ENCODE peak calls at places on chromosome 17, in four cellular contexts. H, I, P and O are unnamed samples.

GRCh38 chr17:43211480-43212402 is at the start of gene TMEM106A:
- DNase-seq in H (peak; percentile 78), I (peak; percentile 89), P (peak; percentile 87), O (peak; percentile 94)

GRCh38 chr17:27384721-27385120 is 71.5 kb upstream of the KSR1 start:
- DNase-seq in H (no peak), I (no peak), P (no peak), O (no peak)

GRCh38 chr17:73616120-73616872 is 27.9 kb downstream of the SDK2 start:
- DNase-seq in H (no peak), I (no peak), P (no peak), O (no peak)

GRCh38 chr17:41547378-41547841 is 19.3 kb upstream of the KRT19 start:
- DNase-seq in H (no peak), I (no peak), P (no peak), O (peak; percentile 70)

GRCh38 chr17:14092808-14093207 is 23.5 kb downstream of the COX10 start:
- DNase-seq in H (no peak), I (no peak), P (no peak), O (no peak)

GRCh38 chr17:39099686-39100293 is 51.6 kb downstream of the PLXDC1 start:
- DNase-seq in H (peak; percentile 37), I (peak; percentile 56), P (peak; percentile 56), O (no peak)

GRCh38 chr17:8506145-8506544 is 70.5 kb downstream of the NDEL1 start:
- DNase-seq in H (no peak), I (no peak), P (no peak), O (no peak)

GRCh38 chr17:77160877-77161530 is 20.2 kb downstream of the SEC14L1 start:
- DNase-seq in H (no peak), I (no peak), P (no peak), O (no peak)

GRCh38 chr17:40552806-40553693 is 12.2 kb downstream of the CCR7 start:
- DNase-seq in H (no peak), I (peak; percentile 58), P (peak; percentile 17), O (peak; percentile 48)

GRCh38 chr17:36089888-36090836 is at the start of gene CCL3:
- DNase-seq in H (no peak), I (peak; percentile 65), P (no peak), O (no peak)

GRCh38 chr17:66946251-66946650 is 18.3 kb upstream of the CACNG4 start:
- DNase-seq in H (no peak), I (no peak), P (no peak), O (peak; percentile 49)

GRCh38 chr17:235831-236640 is 54.6 kb upstream of the DOC2B start:
- DNase-seq in H (no peak), I (no peak), P (peak; percentile 14), O (no peak)

GRCh38 chr17:40532520-40533253 is 31.3 kb upstream of the TNS4 start:
- DNase-seq in H (no peak), I (peak; percentile 39), P (no peak), O (peak; percentile 44)

GRCh38 chr17:44385287-44386181 is 3.9 kb downstream of the ITGA2B start:
- DNase-seq in H (peak; percentile 85), I (peak; percentile 89), P (peak; percentile 87), O (peak; percentile 100)

GRCh38 chr17:954431-955164 is 25.0 kb downstream of the NXN start:
- DNase-seq in H (no peak), I (no peak), P (no peak), O (peak; percentile 74)

GRCh38 chr17:38745545-38745944 is 2.6 kb downstream of the PCGF2 start:
- DNase-seq in H (no peak), I (no peak), P (peak; percentile 36), O (no peak)

GRCh38 chr17:43745541-43745940 is 13.1 kb downstream of the SOST start:
- DNase-seq in H (no peak), I (no peak), P (no peak), O (no peak)

GRCh38 chr17:68198931-68199836 is 48.7 kb upstream of the AMZ2 start:
- DNase-seq in H (no peak), I (peak; percentile 63), P (no peak), O (peak; percentile 85)

GRCh38 chr17:73600103-73600871 is 44.0 kb downstream of the SDK2 start:
- DNase-seq in H (no peak), I (no peak), P (no peak), O (no peak)

GRCh38 chr17:18257747-18258355 is 687 bp downstream of the FLII start:
- DNase-seq in H (peak; percentile 75), I (peak; percentile 88), P (peak; percentile 87), O (peak; percentile 94)

GRCh38 chr17:42247734-42248133 is 28.5 kb downstream of the STAT5B start:
- DNase-seq in H (no peak), I (no peak), P (no peak), O (no peak)

GRCh38 chr17:28646039-28646754 is 1.2 kb upstream of the BLTP2 start:
- DNase-seq in H (no peak), I (peak; percentile 57), P (peak; percentile 52), O (no peak)

GRCh38 chr17:63434951-63435571 is 11.0 kb downstream of the CYB561 start:
- DNase-seq in H (peak; percentile 79), I (peak; percentile 87), P (peak; percentile 88), O (peak; percentile 83)

GRCh38 chr17:8857919-8858318 is 9.6 kb downstream of the PIK3R6 start:
- DNase-seq in H (no peak), I (peak; percentile 72), P (no peak), O (peak; percentile 31)

GRCh38 chr17:40179923-40180659 is 2.8 kb downstream of the RAPGEFL1 start:
- DNase-seq in H (no peak), I (no peak), P (peak; percentile 41), O (peak; percentile 76)

GRCh38 chr17:50879086-50879485 is 12.9 kb upstream of the TOB1 start:
- DNase-seq in H (no peak), I (no peak), P (no peak), O (peak; percentile 19)

GRCh38 chr17:62178579-62178978 is 113.5 kb upstream of the MED13 start:
- DNase-seq in H (no peak), I (no peak), P (no peak), O (no peak)

GRCh38 chr17:34542700-34543336 is 36.6 kb upstream of the TMEM132E start:
- DNase-seq in H (no peak), I (peak; percentile 73), P (peak; percentile 30), O (peak; percentile 90)

GRCh38 chr17:75473246-75473645 is 16.8 kb downstream of the TMEM94 start:
- DNase-seq in H (no peak), I (no peak), P (no peak), O (no peak)

GRCh38 chr17:65918450-65918849 is 273.5 kb downstream of the CEP112 start:
- DNase-seq in H (no peak), I (no peak), P (no peak), O (no peak)

GRCh38 chr17:66549312-66549705 is 246.9 kb downstream of the PRKCA start:
- DNase-seq in H (no peak), I (no peak), P (no peak), O (peak; percentile 81)

DNA sequence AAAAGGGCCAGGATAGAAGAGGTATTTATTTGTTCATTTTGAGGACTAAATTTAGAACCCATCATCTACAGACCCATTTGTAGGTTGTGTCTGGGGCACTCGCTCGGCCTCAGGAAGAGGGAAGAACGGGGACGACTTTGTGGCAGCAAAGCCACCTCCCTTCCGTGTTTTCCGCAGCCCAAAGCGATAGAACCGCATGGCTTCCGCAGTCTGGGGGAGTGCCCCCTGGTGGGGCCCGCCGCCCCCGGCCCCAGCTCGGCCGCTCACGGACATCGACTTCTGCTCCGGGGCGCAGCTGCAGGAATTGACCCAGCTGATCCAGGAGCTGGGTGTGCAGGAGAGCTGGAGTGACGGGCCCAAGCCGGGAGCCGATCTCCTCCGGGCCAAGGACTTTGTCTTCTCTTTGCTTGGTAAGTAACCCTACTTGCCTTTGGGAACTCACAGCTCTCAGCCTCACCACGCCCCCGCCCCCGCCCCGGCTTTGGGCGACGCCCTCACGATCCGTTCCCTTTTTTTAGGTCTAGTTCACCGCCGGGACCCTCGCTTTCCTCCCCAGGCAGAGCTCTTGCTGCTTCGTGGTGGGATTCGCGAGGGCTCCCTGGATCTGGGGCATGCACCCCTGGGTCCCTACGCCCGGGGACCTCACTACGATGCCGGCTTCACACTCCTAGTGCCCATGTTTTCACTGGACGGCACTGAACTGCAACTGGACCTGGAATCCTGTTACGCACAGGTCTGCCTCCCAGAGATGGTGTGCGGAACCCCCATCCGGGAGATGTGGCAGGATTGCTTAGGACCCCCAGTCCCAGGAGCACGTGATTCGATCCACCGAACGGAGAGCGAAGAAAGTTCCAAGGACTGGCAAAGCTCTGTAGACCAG is 681 bp downstream of the TMEM102 start:
- DNase-seq in H (peak; percentile 48), I (peak; percentile 81), P (peak; percentile 75), O (peak; percentile 94)
- TF ChIP-seq CTCF in H (no peak), I (peak; percentile 27), P (no peak), O (peak; percentile 36)

GRCh38 chr17:80816241-80817103 is 175.2 kb upstream of the CHMP6 start:
- DNase-seq in H (no peak), I (peak; percentile 37), P (no peak), O (peak; percentile 43)

GRCh38 chr17:80812362-80813088 is 179.1 kb upstream of the CHMP6 start:
- DNase-seq in H (no peak), I (peak; percentile 22), P (no peak), O (peak; percentile 38)

GRCh38 chr17:80813318-80813717 is 178.3 kb upstream of the CHMP6 start:
- DNase-seq in H (no peak), I (no peak), P (no peak), O (no peak)

GRCh38 chr17:80817321-80817845 is 174.3 kb upstream of the CHMP6 start:
- DNase-seq in H (no peak), I (no peak), P (no peak), O (no peak)

DNA sequence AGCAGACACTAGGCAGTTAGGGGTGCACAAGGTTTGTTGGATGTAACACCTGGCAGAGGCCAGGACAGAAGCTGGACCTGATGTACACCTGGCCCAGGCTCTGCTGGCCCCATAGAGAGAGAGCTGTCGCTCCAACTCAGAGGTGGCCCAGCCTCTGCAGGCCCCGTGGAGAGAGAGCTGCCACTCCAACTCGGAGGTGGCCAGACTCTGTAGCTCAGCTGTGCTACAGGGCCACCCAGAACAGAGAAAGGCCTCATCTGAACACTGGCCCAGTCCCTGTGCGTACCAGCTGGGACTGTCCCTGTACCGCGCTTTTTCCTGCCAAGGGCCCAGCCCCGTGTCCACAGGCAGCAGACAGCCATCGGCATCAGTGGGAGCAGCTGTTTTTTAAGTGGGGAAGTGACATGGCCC is 176.5 kb upstream of the CHMP6 start:
- DNase-seq in H (no peak), I (peak; percentile 37), P (no peak), O (peak; percentile 36)
- H3K27ac ChIP-seq in H (no peak overlapping the region), I (no peak overlapping the region), P (no peak overlapping the region), O (no peak overlapping the region)

GRCh38 chr17:47778184-47778635 is 43.4 kb downstream of the OSBPL7 start:
- DNase-seq in H (no peak), I (no peak), P (no peak), O (no peak)

GRCh38 chr17:47775181-47775580 is 42.1 kb downstream of the TBX21 start:
- DNase-seq in H (no peak), I (no peak), P (no peak), O (no peak)

GRCh38 chr17:47781397-47781796 is 40.2 kb downstream of the OSBPL7 start:
- DNase-seq in H (no peak), I (no peak), P (no peak), O (no peak)

GRCh38 chr17:47776330-47777197 is 43.5 kb downstream of the TBX21 start:
- DNase-seq in H (no peak), I (peak; percentile 63), P (peak; percentile 38), O (peak; percentile 70)
- TF ChIP-seq CTCF in H (peak; percentile 54), I (peak; percentile 76), P (peak; percentile 61), O (peak; percentile 84)

DNA sequence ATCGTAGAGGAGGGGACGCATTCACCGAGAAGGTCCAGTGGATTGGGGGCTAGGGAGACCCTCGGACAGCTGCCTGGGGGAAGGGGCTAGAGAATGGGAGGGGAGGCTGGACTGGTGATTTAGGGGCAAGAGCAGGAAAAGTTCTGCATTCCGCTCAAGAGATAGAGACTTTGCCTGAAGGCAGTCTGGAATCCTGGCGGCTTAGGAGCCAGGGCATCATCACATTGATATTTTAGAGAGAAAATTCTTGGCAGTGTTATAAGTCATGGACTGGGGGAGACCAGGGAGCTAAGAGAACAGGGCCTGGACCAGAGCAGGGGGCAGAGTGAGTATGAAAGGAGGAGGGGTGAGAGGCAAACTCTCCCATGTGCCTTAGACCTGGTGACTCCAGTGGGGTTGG is 35.8 kb downstream of the MSI2 start:
- DNase-seq in H (no peak), I (no peak), P (no peak), O (no peak)
- H3K27ac ChIP-seq in H (no peak overlapping the region), I (no peak overlapping the region), P (no peak overlapping the region), O (no peak overlapping the region)